ENCODE peak calls at places on chromosome 17, in six cellular contexts. One of them, this sample, is unnamed.

GRCh38 chr17:39270923-39271322 is 45.2 kb upstream of the STAC2 start:
- DNase-seq in neuronal stem cell: no peak
- DNase-seq in IMR-90: peak
- DNase-seq in mesenchymal stem cell: peak
- DNase-seq in mesendoderm: peak
- DNase-seq in H1: no peak
- DNase-seq in this sample: no peak

GRCh38 chr17:42541041-42541833 is 5.2 kb downstream of the NAGLU start:
- DNase-seq in neuronal stem cell: no peak
- DNase-seq in IMR-90: no peak
- DNase-seq in mesenchymal stem cell: no peak
- DNase-seq in mesendoderm: no peak
- DNase-seq in H1: no peak
- DNase-seq in this sample: no peak

GRCh38 chr17:50871369-50871768 is 5.2 kb upstream of the TOB1 start:
- DNase-seq in neuronal stem cell: no peak
- DNase-seq in IMR-90: no peak
- DNase-seq in mesenchymal stem cell: no peak
- DNase-seq in mesendoderm: no peak
- DNase-seq in H1: no peak
- DNase-seq in this sample: peak

GRCh38 chr17:31811021-31811565 is 48.0 kb downstream of the COPRS start:
- DNase-seq in neuronal stem cell: no peak
- DNase-seq in IMR-90: peak
- DNase-seq in mesenchymal stem cell: no peak
- DNase-seq in mesendoderm: no peak
- DNase-seq in H1: no peak
- DNase-seq in this sample: no peak

GRCh38 chr17:35536664-35537160 is 766 bp downstream of the SLFN12L start:
- DNase-seq in neuronal stem cell: no peak
- DNase-seq in IMR-90: no peak
- DNase-seq in mesenchymal stem cell: no peak
- DNase-seq in mesendoderm: no peak
- DNase-seq in H1: no peak
- DNase-seq in this sample: no peak

GRCh38 chr17:49512296-49513043 is 17.4 kb downstream of the NGFR start:
- DNase-seq in neuronal stem cell: no peak
- DNase-seq in IMR-90: no peak
- DNase-seq in mesenchymal stem cell: no peak
- DNase-seq in mesendoderm: peak
- DNase-seq in H1: no peak
- DNase-seq in this sample: peak

GRCh38 chr17:17108681-17109049 is 66.4 kb downstream of the MPRIP start:
- DNase-seq in neuronal stem cell: no peak
- DNase-seq in IMR-90: no peak
- DNase-seq in mesenchymal stem cell: no peak
- DNase-seq in mesendoderm: no peak
- DNase-seq in H1: no peak
- DNase-seq in this sample: no peak

GRCh38 chr17:27038676-27039075 is 255.2 kb upstream of the WSB1 start:
- DNase-seq in neuronal stem cell: no peak
- DNase-seq in IMR-90: no peak
- DNase-seq in mesenchymal stem cell: no peak
- DNase-seq in mesendoderm: peak
- DNase-seq in H1: no peak
- DNase-seq in this sample: no peak

GRCh38 chr17:30401097-30401496 is 22.4 kb downstream of the CPD start:
- DNase-seq in neuronal stem cell: no peak
- DNase-seq in IMR-90: no peak
- DNase-seq in mesenchymal stem cell: no peak
- DNase-seq in mesendoderm: no peak
- DNase-seq in H1: no peak
- DNase-seq in this sample: no peak

GRCh38 chr17:19738757-19739156 is 9.3 kb downstream of the ALDH3A1 start:
- DNase-seq in neuronal stem cell: no peak
- DNase-seq in IMR-90: no peak
- DNase-seq in mesenchymal stem cell: no peak
- DNase-seq in mesendoderm: no peak
- DNase-seq in H1: no peak
- DNase-seq in this sample: no peak

GRCh38 chr17:9211133-9211765 is 189.9 kb downstream of the NTN1 start:
- DNase-seq in neuronal stem cell: no peak
- DNase-seq in IMR-90: no peak
- DNase-seq in mesenchymal stem cell: no peak
- DNase-seq in mesendoderm: peak
- DNase-seq in H1: no peak
- DNase-seq in this sample: peak

GRCh38 chr17:59829217-59830006 is 63.3 kb downstream of the TUBD1 start:
- DNase-seq in neuronal stem cell: no peak
- DNase-seq in IMR-90: peak
- DNase-seq in mesenchymal stem cell: peak
- DNase-seq in mesendoderm: peak
- DNase-seq in H1: no peak
- DNase-seq in this sample: no peak

GRCh38 chr17:66829386-66829864 is 5.5 kb upstream of the CACNG5 start:
- DNase-seq in neuronal stem cell: peak
- DNase-seq in IMR-90: peak
- DNase-seq in mesenchymal stem cell: peak
- DNase-seq in mesendoderm: peak
- DNase-seq in H1: peak
- DNase-seq in this sample: peak

GRCh38 chr17:43873091-43873490 is 26.1 kb downstream of the CD300LG start:
- DNase-seq in neuronal stem cell: no peak
- DNase-seq in IMR-90: no peak
- DNase-seq in mesenchymal stem cell: no peak
- DNase-seq in mesendoderm: no peak
- DNase-seq in H1: no peak
- DNase-seq in this sample: no peak

GRCh38 chr17:35079547-35079946 is 16.0 kb upstream of the RFFL start:
- DNase-seq in neuronal stem cell: no peak
- DNase-seq in IMR-90: peak
- DNase-seq in mesenchymal stem cell: peak
- DNase-seq in mesendoderm: no peak
- DNase-seq in H1: no peak
- DNase-seq in this sample: no peak

GRCh38 chr17:72666519-72666874 is 426.0 kb downstream of the SLC39A11 start:
- DNase-seq in neuronal stem cell: no peak
- DNase-seq in IMR-90: peak
- DNase-seq in mesenchymal stem cell: no peak
- DNase-seq in mesendoderm: no peak
- DNase-seq in H1: no peak
- DNase-seq in this sample: no peak

GRCh38 chr17:37101306-37101705 is 152.6 kb downstream of the AATF start:
- DNase-seq in neuronal stem cell: no peak
- DNase-seq in IMR-90: no peak
- DNase-seq in mesenchymal stem cell: no peak
- DNase-seq in mesendoderm: no peak
- DNase-seq in H1: no peak
- DNase-seq in this sample: no peak

GRCh38 chr17:6831662-6832263 is at the start of gene TEKT1:
- DNase-seq in neuronal stem cell: peak
- DNase-seq in IMR-90: peak
- DNase-seq in mesenchymal stem cell: peak
- DNase-seq in mesendoderm: peak
- DNase-seq in H1: peak
- DNase-seq in this sample: peak

GRCh38 chr17:66714046-66715023 is 120.6 kb upstream of the CACNG5 start:
- DNase-seq in neuronal stem cell: no peak
- DNase-seq in IMR-90: no peak
- DNase-seq in mesenchymal stem cell: no peak
- DNase-seq in mesendoderm: no peak
- DNase-seq in H1: no peak
- DNase-seq in this sample: peak

GRCh38 chr17:79838541-79839274 is 532 bp downstream of the CBX4 start:
- DNase-seq in neuronal stem cell: no peak
- DNase-seq in IMR-90: peak
- DNase-seq in mesenchymal stem cell: peak
- DNase-seq in mesendoderm: peak
- DNase-seq in H1: no peak
- DNase-seq in this sample: peak

GRCh38 chr17:55384833-55385232 is 36.8 kb downstream of the MMD start:
- DNase-seq in neuronal stem cell: no peak
- DNase-seq in IMR-90: no peak
- DNase-seq in mesenchymal stem cell: no peak
- DNase-seq in mesendoderm: no peak
- DNase-seq in H1: no peak
- DNase-seq in this sample: no peak

GRCh38 chr17:38451840-38452529 is 23.7 kb downstream of the ARHGAP23 start:
- DNase-seq in neuronal stem cell: no peak
- DNase-seq in IMR-90: peak
- DNase-seq in mesenchymal stem cell: peak
- DNase-seq in mesendoderm: peak
- DNase-seq in H1: peak
- DNase-seq in this sample: peak

GRCh38 chr17:39700148-39700987 is 504 bp downstream of the ERBB2 start:
- DNase-seq in neuronal stem cell: no peak
- DNase-seq in IMR-90: peak
- DNase-seq in mesenchymal stem cell: peak
- DNase-seq in mesendoderm: peak
- DNase-seq in H1: no peak
- DNase-seq in this sample: no peak

GRCh38 chr17:19388791-19389190 is 1.8 kb upstream of the MFAP4 start:
- DNase-seq in neuronal stem cell: no peak
- DNase-seq in IMR-90: peak
- DNase-seq in mesenchymal stem cell: no peak
- DNase-seq in mesendoderm: no peak
- DNase-seq in H1: no peak
- DNase-seq in this sample: no peak

GRCh38 chr17:49511810-49512209 is 16.7 kb downstream of the NGFR start:
- DNase-seq in neuronal stem cell: no peak
- DNase-seq in IMR-90: no peak
- DNase-seq in mesenchymal stem cell: no peak
- DNase-seq in mesendoderm: peak
- DNase-seq in H1: no peak
- DNase-seq in this sample: no peak

GRCh38 chr17:7405882-7406825 is 1.5 kb upstream of the NLGN2 start:
- DNase-seq in neuronal stem cell: no peak
- DNase-seq in IMR-90: no peak
- DNase-seq in mesenchymal stem cell: peak
- DNase-seq in mesendoderm: peak
- DNase-seq in H1: no peak
- DNase-seq in this sample: no peak

GRCh38 chr17:59743842-59744241 is 36.4 kb downstream of the VMP1 start:
- DNase-seq in neuronal stem cell: no peak
- DNase-seq in IMR-90: no peak
- DNase-seq in mesenchymal stem cell: no peak
- DNase-seq in mesendoderm: no peak
- DNase-seq in H1: no peak
- DNase-seq in this sample: no peak

GRCh38 chr17:47898246-47898645 is 2.2 kb downstream of the SP2 start:
- DNase-seq in neuronal stem cell: no peak
- DNase-seq in IMR-90: no peak
- DNase-seq in mesenchymal stem cell: no peak
- DNase-seq in mesendoderm: no peak
- DNase-seq in H1: no peak
- DNase-seq in this sample: no peak
- H2BK15ac ChIP-seq in neuronal stem cell: no peak
- H2BK15ac ChIP-seq in IMR-90: no peak
- H2BK15ac ChIP-seq in mesenchymal stem cell: no peak
- H2BK15ac ChIP-seq in mesendoderm: no peak
- H2BK15ac ChIP-seq in H1: no peak
- H2BK15ac ChIP-seq in this sample: no peak

GRCh38 chr17:976316-976715 is 3.3 kb downstream of the NXN start:
- DNase-seq in neuronal stem cell: no peak
- DNase-seq in IMR-90: no peak
- DNase-seq in mesenchymal stem cell: no peak
- DNase-seq in mesendoderm: no peak
- DNase-seq in H1: no peak
- DNase-seq in this sample: no peak
- H3K4ac ChIP-seq in neuronal stem cell: no peak
- H3K4ac ChIP-seq in IMR-90: peak
- H3K4ac ChIP-seq in mesenchymal stem cell: no peak
- H3K4ac ChIP-seq in mesendoderm: no peak
- H3K4ac ChIP-seq in H1: no peak
- H3K4ac ChIP-seq in this sample: no peak

DNA sequence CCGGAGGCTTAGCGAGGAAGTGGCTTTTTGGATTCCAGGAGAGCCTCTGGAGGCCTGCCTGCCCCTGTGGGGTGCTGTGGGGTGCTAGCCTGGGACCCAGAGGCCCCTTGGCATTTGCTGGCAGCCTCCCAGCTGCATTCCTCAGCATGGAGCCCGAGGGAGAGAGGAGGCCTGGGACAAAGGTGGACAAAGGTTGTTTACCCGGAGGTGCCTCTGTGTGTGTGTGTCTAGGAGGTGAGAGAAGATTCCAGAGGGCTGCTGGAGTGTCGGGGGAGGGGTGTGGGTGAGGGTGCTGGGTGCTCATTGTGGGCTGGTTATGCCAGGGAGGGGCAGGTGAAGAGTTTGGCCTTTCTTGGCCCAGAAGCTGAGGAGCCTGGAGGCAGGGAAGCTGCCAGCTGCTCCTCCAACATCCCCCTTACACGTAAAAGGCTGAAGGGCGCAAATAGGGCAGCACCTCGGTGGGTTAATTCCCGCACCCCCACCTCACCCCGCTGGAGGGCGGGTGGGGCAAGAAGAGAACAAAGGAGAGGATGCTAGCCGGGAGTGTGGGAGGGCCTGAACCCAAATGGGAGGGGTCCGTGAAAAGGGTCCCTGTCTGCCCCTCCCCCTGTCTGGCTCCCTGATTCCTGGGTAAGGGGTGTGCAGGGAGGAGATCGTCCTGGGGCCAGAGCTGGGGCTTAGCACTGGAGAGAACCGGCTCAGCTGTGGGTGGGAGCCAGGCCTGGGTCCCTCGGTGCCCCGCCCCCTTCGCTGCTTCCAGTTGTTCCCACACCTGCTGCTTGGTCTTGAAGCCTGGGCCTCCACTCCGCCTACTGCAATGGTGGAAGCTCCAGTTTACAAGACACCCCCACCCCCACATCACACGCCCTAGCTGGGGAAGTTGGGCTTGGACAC is 9.9 kb downstream of the HEXIM2 start:
- DNase-seq in neuronal stem cell: no peak
- DNase-seq in IMR-90: no peak
- DNase-seq in mesenchymal stem cell: no peak
- DNase-seq in mesendoderm: peak
- DNase-seq in H1: no peak
- DNase-seq in this sample: peak
- H2BK15ac ChIP-seq in neuronal stem cell: peak
- H2BK15ac ChIP-seq in IMR-90: peak
- H2BK15ac ChIP-seq in mesenchymal stem cell: peak
- H2BK15ac ChIP-seq in mesendoderm: no peak
- H2BK15ac ChIP-seq in H1: peak
- H2BK15ac ChIP-seq in this sample: no peak

GRCh38 chr17:4833178-4833940 is at the start of gene MINK1:
- DNase-seq in neuronal stem cell: peak
- DNase-seq in IMR-90: peak
- DNase-seq in mesenchymal stem cell: peak
- DNase-seq in mesendoderm: peak
- DNase-seq in H1: peak
- DNase-seq in this sample: peak

GRCh38 chr17:4837471-4838305 is 4.5 kb downstream of the MINK1 start:
- DNase-seq in neuronal stem cell: no peak
- DNase-seq in IMR-90: no peak
- DNase-seq in mesenchymal stem cell: no peak
- DNase-seq in mesendoderm: no peak
- DNase-seq in H1: no peak
- DNase-seq in this sample: no peak

GRCh38 chr17:4836221-4836620 is 3.1 kb downstream of the MINK1 start:
- DNase-seq in neuronal stem cell: no peak
- DNase-seq in IMR-90: no peak
- DNase-seq in mesenchymal stem cell: no peak
- DNase-seq in mesendoderm: no peak
- DNase-seq in H1: no peak
- DNase-seq in this sample: no peak

GRCh38 chr17:4834621-4835020 is 1.5 kb downstream of the MINK1 start:
- DNase-seq in neuronal stem cell: no peak
- DNase-seq in IMR-90: no peak
- DNase-seq in mesenchymal stem cell: no peak
- DNase-seq in mesendoderm: no peak
- DNase-seq in H1: no peak
- DNase-seq in this sample: no peak

GRCh38 chr17:4833941-4834501 is 881 bp downstream of the MINK1 start:
- DNase-seq in neuronal stem cell: no peak
- DNase-seq in IMR-90: peak
- DNase-seq in mesenchymal stem cell: peak
- DNase-seq in mesendoderm: peak
- DNase-seq in H1: no peak
- DNase-seq in this sample: no peak
- H3K4ac ChIP-seq in neuronal stem cell: no peak
- H3K4ac ChIP-seq in IMR-90: peak
- H3K4ac ChIP-seq in mesenchymal stem cell: peak
- H3K4ac ChIP-seq in mesendoderm: peak
- H3K4ac ChIP-seq in H1: peak
- H3K4ac ChIP-seq in this sample: no peak